ENCODE peak calls at places on chromosomes 11 and 22, in four cellular contexts. O, W, A and Q are unnamed samples.

GRCh38 chr22:29848115-29848514 is 10.0 kb upstream of the ASCC2 start:
- DNase-seq in W (no peak), A (no peak), O (no peak), Q (no peak)

GRCh38 chr11:125224391-125225015 is 60.0 kb downstream of the PKNOX2 start:
- DNase-seq in W (no peak), A (no peak), O (no peak), Q (no peak)

GRCh38 chr11:61793084-61793828 is 545 bp downstream of the FEN1 start:
- DNase-seq in W (no peak), A (no peak), O (no peak), Q (no peak)

GRCh38 chr22:37336474-37337028 is 54.2 kb downstream of the CYTH4 start:
- DNase-seq in O (no peak), W (no peak), A (no peak), Q (no peak)

GRCh38 chr11:31903225-31904074 is 92.3 kb upstream of the PAX6 start:
- DNase-seq in A (no peak), W (no peak), O (no peak), Q (no peak)

GRCh38 chr11:107705027-107705426 is 6.8 kb downstream of the SLN start:
- DNase-seq in A (peak), O (no peak), W (peak), Q (no peak)

GRCh38 chr11:125102544-125102943 is 8.9 kb downstream of the TMEM218 start:
- DNase-seq in A (no peak), W (no peak), O (no peak), Q (no peak)

GRCh38 chr11:19864141-19865120 is 151.8 kb downstream of the NAV2 start:
- DNase-seq in O (no peak), W (no peak), A (no peak), Q (no peak)

GRCh38 chr11:77188323-77188911 is 60.4 kb downstream of the MYO7A start:
- DNase-seq in W (peak), O (peak), A (peak), Q (peak)

GRCh38 chr11:17730137-17730536 is 4.4 kb upstream of the KCNC1 start:
- DNase-seq in A (no peak), O (peak), W (no peak), Q (no peak)

GRCh38 chr11:119782673-119783072 is 53.7 kb upstream of the NECTIN1 start:
- DNase-seq in A (no peak), O (no peak), W (no peak), Q (no peak)

GRCh38 chr11:55936300-55936699 is at the start of gene OR5I1:
- DNase-seq in W (no peak), A (no peak), O (no peak), Q (no peak)

GRCh38 chr22:19674129-19674928 is 40.0 kb upstream of the SEPTIN5 start:
- DNase-seq in O (no peak), W (no peak), A (no peak), Q (no peak)

GRCh38 chr11:71252782-71253730 is 679 bp upstream of the SHANK2 start:
- DNase-seq in A (peak), O (peak), W (no peak), Q (no peak)

GRCh38 chr22:41305646-41306045 is 4.3 kb downstream of the ZC3H7B start:
- DNase-seq in A (no peak), W (peak), O (no peak), Q (no peak)

GRCh38 chr11:33778682-33779081 is 4.4 kb upstream of the FBXO3 start:
- DNase-seq in O (no peak), W (peak), A (peak), Q (no peak)

GRCh38 chr22:41526802-41527799 is 17.2 kb downstream of the POLR3H start:
- DNase-seq in A (no peak), W (no peak), O (peak), Q (no peak)

GRCh38 chr11:20050551-20051333 is 109.5 kb downstream of the DBX1 start:
- DNase-seq in A (no peak), O (no peak), W (no peak), Q (no peak)

GRCh38 chr11:72247584-72247983 is 3.6 kb upstream of the PHOX2A start:
- DNase-seq in O (no peak), A (no peak), W (no peak), Q (no peak)

GRCh38 chr11:69009441-69010211 is 3.4 kb downstream of the MRGPRF start:
- DNase-seq in W (no peak), O (peak), A (no peak), Q (no peak)
- H3K4me3 ChIP-seq in W (peak), O (no peak), A (no peak), Q (no peak)

GRCh38 chr11:121446752-121447156 is 5.4 kb upstream of the SORL1 start:
- DNase-seq in W (peak), O (no peak), A (no peak), Q (no peak)
- TF ChIP-seq CTCF in W (peak), O (no peak), A (peak), Q (no peak)

GRCh38 chr11:65402790-65403189 is 16.4 kb downstream of the FRMD8 start:
- DNase-seq in A (no peak), W (no peak), O (no peak), Q (no peak)
- H3K4me3 ChIP-seq in A (no peak), W (no peak), O (no peak), Q (no peak)

DNA sequence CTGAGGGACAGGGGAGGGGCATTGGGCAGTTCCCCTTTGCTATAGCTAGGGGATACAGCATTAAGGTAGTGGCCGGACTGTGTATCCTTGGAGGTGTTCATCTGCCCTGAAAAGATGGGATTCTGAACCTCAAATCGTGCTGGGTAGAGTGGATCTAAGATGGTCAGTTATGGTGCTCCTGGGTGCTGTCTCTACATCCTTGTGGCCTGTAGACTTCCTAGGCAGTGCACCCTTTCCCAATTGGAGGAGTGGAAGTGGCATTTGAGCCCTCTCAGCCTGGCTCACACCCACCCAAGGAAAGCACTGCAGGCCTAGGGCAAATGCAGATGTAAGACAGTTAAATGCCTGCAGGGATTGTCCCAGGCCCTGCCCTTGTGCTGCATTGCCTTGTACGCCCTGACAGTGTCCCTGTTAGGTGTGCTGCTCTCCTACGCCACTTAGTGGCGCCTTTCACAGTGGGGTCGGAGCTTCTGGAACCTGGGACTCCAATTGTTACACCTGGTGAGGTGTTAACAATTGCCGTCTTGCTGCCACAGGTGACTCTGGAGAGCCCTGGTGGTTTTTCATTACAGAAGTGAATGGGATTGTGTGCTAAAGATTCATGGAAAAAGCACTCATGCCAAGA is 35.0 kb downstream of the PPFIBP2 start:
- DNase-seq in W (no peak), O (peak), A (no peak), Q (no peak)
- TF ChIP-seq CTCF in W (no peak), O (peak), A (no peak), Q (peak)

DNA sequence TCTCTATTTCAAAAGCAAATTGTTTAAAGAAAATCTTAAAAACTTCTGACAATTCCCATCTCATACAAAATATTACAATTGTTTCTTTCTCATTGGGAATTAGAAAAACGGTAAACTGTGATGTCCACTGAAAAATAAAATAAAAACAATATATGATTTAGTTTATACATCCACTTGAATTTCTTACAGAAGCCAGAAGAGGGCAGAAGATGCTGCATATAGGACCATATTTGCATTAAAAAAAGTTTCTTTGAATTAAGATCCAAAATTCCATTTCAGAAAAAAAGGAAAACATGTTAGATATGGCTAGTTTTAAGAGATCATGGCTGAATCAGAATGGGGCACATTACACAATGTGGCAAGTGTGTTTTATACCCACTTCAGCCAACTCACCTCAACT is 39.3 kb upstream of the LRRC4C start:
- DNase-seq in O (no peak), A (no peak), W (no peak), Q (no peak)
- H3K4me3 ChIP-seq in O (no peak), A (no peak), W (no peak), Q (no peak)

GRCh38 chr22:43848366-43849171 is 13.7 kb downstream of the SULT4A1 start:
- DNase-seq in A (no peak), O (peak), W (no peak), Q (no peak)
- TF ChIP-seq CTCF in A (peak), O (no peak), W (peak), Q (peak)